ENCODE peak calls at places on chromosomes 2 and 18, in six cellular contexts. H is heart left ventricle, T is fibroblast of lung, L is RWPE1, D is pancreas, W is esophagus squamous epithelium. V is an unnamed sample.

GRCh38 chr2:178419123-178419522 is 31.9 kb downstream of the PRKRA start:
- DNase-seq in H (no peak), T (no peak), L (peak), D (no peak), W (no peak), V (peak)

GRCh38 chr2:220499281-220499680 is 871.9 kb downstream of the SLC4A3 start:
- DNase-seq in H (peak), T (peak), L (peak), D (no peak), W (no peak), V (no peak)

GRCh38 chr2:86033751-86034680 is 71.7 kb downstream of the POLR1A start:
- DNase-seq in H (peak), T (no peak), L (no peak), D (no peak), W (no peak), V (no peak)

GRCh38 chr2:201444676-201445441 is 6.4 kb downstream of the TRAK2 start:
- DNase-seq in H (no peak), T (peak), L (no peak), D (no peak), W (no peak), V (peak)

GRCh38 chr2:103445356-103445755 is 683.5 kb downstream of the TMEM182 start:
- DNase-seq in H (no peak), T (no peak), L (no peak), D (no peak), W (no peak), V (peak)

GRCh38 chr2:111675419-111676194 is 208.4 kb downstream of the ANAPC1 start:
- DNase-seq in H (no peak), T (no peak), L (no peak), D (no peak), W (no peak), V (no peak)

GRCh38 chr2:154924531-154924930 is 226.0 kb downstream of the KCNJ3 start:
- DNase-seq in H (no peak), T (no peak), L (no peak), D (no peak), W (no peak), V (no peak)

GRCh38 chr2:126771094-126771493 is 115.1 kb downstream of the GYPC start:
- DNase-seq in H (no peak), T (no peak), L (no peak), D (no peak), W (no peak), V (no peak)

GRCh38 chr2:219542931-219543595 is 546 bp downstream of the CHPF start:
- DNase-seq in H (no peak), T (peak), L (peak), D (peak), W (no peak), V (no peak)

GRCh38 chr18:23340661-23341060 is 112.4 kb upstream of the RIOK3 start:
- DNase-seq in H (no peak), T (no peak), L (no peak), D (no peak), W (no peak), V (no peak)

GRCh38 chr2:46540496-46541342 is 61.4 kb downstream of the TMEM247 start:
- DNase-seq in H (peak), T (peak), L (no peak), D (peak), W (no peak), V (peak)

GRCh38 chr2:163319006-163319405 is 416.8 kb downstream of the FIGN start:
- DNase-seq in H (no peak), T (peak), L (peak), D (no peak), W (no peak), V (no peak)

GRCh38 chr2:42164046-42164445 is 5.1 kb upstream of the EML4 start:
- DNase-seq in H (no peak), T (no peak), L (no peak), D (no peak), W (no peak), V (no peak)

GRCh38 chr2:139454251-139454650 is 674.1 kb upstream of the NXPH2 start:
- DNase-seq in H (no peak), T (no peak), L (no peak), D (no peak), W (no peak), V (no peak)

GRCh38 chr2:201420442-201421113 is 30.7 kb downstream of the TRAK2 start:
- DNase-seq in H (no peak), T (peak), L (peak), D (no peak), W (no peak), V (no peak)

GRCh38 chr2:10533811-10534321 is 85.7 kb upstream of the ODC1 start:
- DNase-seq in H (peak), T (peak), L (no peak), D (no peak), W (no peak), V (no peak)

GRCh38 chr2:201952212-201952611 is 81.4 kb upstream of the FZD7 start:
- DNase-seq in H (no peak), T (no peak), L (no peak), D (no peak), W (no peak), V (no peak)

GRCh38 chr2:134402385-134402784 is 148.5 kb downstream of the MGAT5 start:
- DNase-seq in H (peak), T (peak), L (no peak), D (no peak), W (no peak), V (no peak)

GRCh38 chr2:57906152-57906732 is 140.4 kb upstream of the VRK2 start:
- DNase-seq in H (no peak), T (peak), L (peak), D (no peak), W (no peak), V (peak)

GRCh38 chr2:221283896-221284295 is 288.2 kb downstream of the EPHA4 start:
- DNase-seq in H (no peak), T (peak), L (no peak), D (no peak), W (no peak), V (no peak)

GRCh38 chr18:58557013-58557435 is 71.9 kb downstream of the ALPK2 start:
- DNase-seq in H (peak), T (no peak), L (no peak), D (no peak), W (no peak), V (no peak)

GRCh38 chr2:236085211-236085610 is 83.0 kb downstream of the GBX2 start:
- DNase-seq in H (no peak), T (no peak), L (no peak), D (no peak), W (no peak), V (no peak)
- H3K27ac ChIP-seq in H (no peak), T (no peak), L (no peak), D (no peak), W (no peak), V (no peak)

GRCh38 chr2:113083311-113083710 is 15.5 kb downstream of the IL1F10 start:
- DNase-seq in H (no peak), T (no peak), L (no peak), D (no peak), W (no peak), V (no peak)

GRCh38 chr2:113088173-113088992 is 20.6 kb downstream of the IL1F10 start:
- DNase-seq in H (no peak), T (no peak), L (no peak), D (no peak), W (no peak), V (no peak)

GRCh38 chr2:113081458-113082210 is 13.9 kb downstream of the IL1F10 start:
- DNase-seq in H (no peak), T (no peak), L (no peak), D (no peak), W (no peak), V (no peak)

GRCh38 chr2:113085542-113085941 is 17.8 kb downstream of the IL1F10 start:
- DNase-seq in H (no peak), T (no peak), L (peak), D (no peak), W (no peak), V (no peak)

DNA sequence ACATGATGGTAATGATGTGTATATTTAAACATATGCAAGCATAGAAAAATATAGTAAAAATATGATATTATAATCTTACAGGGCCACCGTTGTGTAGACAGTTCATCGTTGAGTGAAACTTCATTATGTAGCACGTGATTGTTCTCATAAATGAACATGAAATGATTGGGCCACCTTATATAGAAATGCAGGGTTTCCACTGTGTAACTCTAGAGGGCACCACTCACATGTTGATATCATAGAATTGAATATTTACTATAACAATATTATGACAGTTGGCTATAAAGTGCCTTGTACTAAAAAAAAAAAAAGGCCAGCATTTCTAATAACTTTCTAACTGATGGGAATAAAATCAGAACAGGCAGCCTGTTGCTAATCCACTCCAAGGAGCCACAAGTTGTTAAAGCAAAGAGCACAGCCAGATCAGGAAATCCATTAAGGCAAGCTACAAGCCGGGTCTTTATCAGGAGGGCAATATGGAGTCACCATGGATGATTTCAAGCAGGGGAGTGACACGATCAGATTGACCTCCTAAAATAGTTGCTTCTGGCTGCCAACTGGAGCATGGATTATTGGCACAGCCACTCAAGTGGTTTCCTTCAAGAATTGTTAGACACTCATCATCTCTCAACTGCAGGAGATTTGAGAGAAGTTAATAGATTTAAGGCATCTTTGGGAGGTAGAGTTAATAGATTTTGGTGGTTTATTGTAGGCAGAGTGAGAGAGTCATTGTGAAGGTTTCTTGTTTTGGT is 16.7 kb downstream of the IL1F10 start:
- DNase-seq in H (no peak), T (no peak), L (no peak), D (no peak), W (no peak), V (peak)
- TF ChIP-seq CTCF in H (no peak), T (peak), L (peak), D (peak), W (peak), V (peak)

DNA sequence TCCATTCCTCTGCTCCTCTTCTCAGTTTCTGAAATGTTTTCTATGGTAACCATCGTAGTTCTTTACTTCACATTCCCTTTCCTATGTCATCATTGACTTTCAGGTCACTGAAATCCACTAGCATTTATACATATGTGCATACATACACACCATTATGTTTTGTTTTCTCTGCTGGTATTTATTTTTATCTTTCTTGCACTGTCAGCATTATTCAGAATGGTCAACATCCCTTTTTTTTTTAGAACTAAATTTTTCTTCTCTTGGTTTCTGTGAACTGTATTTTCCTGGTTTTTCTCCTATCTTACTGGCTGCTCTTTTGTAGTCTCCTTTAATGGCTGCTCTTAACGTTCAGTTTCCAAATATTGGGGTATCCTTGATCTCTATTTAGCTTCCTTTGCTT is 33.3 kb downstream of the ITGAV start:
- DNase-seq in H (no peak), T (no peak), L (no peak), D (no peak), W (no peak), V (no peak)
- H3K27ac ChIP-seq in H (no peak), T (no peak), L (no peak), D (no peak), W (no peak), V (no peak)

DNA sequence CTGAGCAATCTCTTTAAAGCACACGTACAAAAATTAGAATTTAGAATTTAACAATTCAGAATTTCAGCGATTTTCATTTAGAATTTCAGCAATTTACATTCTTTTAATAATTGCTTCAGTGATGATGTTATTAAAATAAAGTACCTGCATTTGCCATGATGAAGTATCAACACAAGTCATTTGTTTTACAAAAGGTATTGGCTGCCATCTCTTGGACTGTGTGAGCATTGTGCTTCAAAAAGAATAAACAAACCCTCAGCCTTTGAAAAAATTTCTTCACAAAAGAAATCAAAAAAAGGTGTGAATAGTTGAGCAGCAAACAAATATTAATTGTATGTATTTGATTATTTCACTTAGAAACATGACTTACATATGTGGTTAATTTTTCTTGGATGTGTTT is 27.1 kb upstream of the ZC3H15 start:
- DNase-seq in H (no peak), T (peak), L (no peak), D (no peak), W (no peak), V (no peak)
- TF ChIP-seq CTCF in H (no peak), T (peak), L (peak), D (peak), W (peak), V (peak)

DNA sequence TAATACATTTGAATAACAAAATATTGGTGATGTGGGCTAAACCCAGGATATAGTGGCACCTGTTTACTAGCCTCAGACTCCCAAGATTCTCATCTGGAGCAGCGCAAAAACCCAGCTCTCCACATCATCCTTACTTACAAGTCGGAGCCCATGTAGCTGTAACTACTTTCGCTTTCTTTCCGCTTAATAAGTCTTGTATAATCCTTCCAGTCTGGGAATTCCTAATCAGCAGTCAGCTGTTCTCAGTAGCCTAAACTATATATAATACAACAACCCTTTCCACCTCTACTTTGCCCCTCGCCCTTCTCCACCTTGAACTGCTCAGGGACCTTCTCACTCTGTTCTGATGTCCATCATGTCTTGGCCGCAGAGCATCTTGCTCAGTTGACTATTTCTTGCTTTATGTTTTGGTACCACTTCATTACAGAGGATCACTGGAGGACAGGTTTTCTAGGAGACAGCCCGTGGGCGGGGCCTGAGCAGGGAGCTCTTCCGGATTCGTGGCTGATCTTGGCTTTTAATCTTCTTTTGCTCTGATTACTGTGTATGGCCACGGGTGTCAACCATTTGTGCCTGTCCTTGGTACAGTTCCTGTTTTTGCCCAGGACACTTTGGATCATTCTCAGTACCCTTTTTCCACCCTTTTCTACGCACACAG is 119.9 kb upstream of the SERTAD2 start:
- DNase-seq in H (no peak), T (no peak), L (no peak), D (peak), W (no peak), V (no peak)
- H3K27ac ChIP-seq in H (no peak), T (no peak), L (no peak), D (peak), W (no peak), V (no peak)

GRCh38 chr2:235638541-235639192 is 144.8 kb downstream of the AGAP1 start:
- DNase-seq in H (no peak), T (no peak), L (no peak), D (no peak), W (no peak), V (no peak)
- TF ChIP-seq CTCF in H (no peak), T (no peak), L (no peak), D (no peak), W (no peak), V (no peak)

GRCh38 chr2:128300621-128301020 is 18.0 kb downstream of the HS6ST1 start:
- DNase-seq in H (no peak), T (no peak), L (no peak), D (no peak), W (no peak), V (no peak)
- H3K27ac ChIP-seq in H (no peak), T (peak), L (peak), D (no peak), W (peak), V (no peak)

DNA sequence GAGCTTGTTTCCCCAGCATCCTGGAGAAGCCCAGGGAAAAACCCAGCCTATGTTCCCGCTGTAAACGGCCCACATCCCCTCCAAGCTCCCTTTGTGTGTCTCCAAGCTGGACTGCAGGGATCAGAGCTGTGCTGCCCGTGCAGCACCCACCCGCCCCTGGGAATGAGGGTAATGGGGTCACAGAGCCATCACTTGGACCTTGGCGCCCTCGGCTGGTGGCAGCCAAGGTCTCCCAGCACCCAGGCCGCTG is 670 bp upstream of the INPP5D start:
- DNase-seq in H (no peak), T (no peak), L (no peak), D (no peak), W (no peak), V (no peak)
- TF ChIP-seq CTCF in H (no peak), T (no peak), L (no peak), D (no peak), W (no peak), V (no peak)

GRCh38 chr2:7826656-7827055 is 855.2 kb upstream of the ID2 start:
- DNase-seq in H (no peak), T (no peak), L (no peak), D (no peak), W (no peak), V (no peak)
- H3K27ac ChIP-seq in H (no peak), T (no peak), L (no peak), D (no peak), W (no peak), V (no peak)